ENCODE peak calls at places on chromosome 3, in eight cellular contexts. Z is AML-193; G is neuronal stem cell; H is RPMI7951; B is type B pancreatic cell; I is NCI-H510A; K is pulmonary artery endothelial cell; N is activated CD4-positive, alpha-beta T cell treated with anti-CD3 and anti-CD28 coated beads, Interleukin-2, amount 50 U/mL, for 48 hours. W is an unnamed sample.

GRCh38 chr3:63706321-63707085 is 54.0 kb downstream of the SNTN start:
- DNase-seq in N (no peak), H (peak; percentile 91), Z (no peak), K (no peak), G (no peak), I (no peak), B (no peak), W (no peak)

GRCh38 chr3:125048282-125048681 is 7.5 kb downstream of the HEG1 start:
- DNase-seq in H (no peak), Z (no peak), I (no peak), G (no peak), K (no peak), N (no peak), B (no peak), W (no peak)

GRCh38 chr3:12316253-12316652 is 27.4 kb downstream of the PPARG start:
- DNase-seq in G (no peak), K (no peak), B (no peak), H (no peak), N (no peak), Z (no peak), I (no peak), W (no peak)

GRCh38 chr3:145727416-145727930 is 433.5 kb downstream of the PLOD2 start:
- DNase-seq in H (no peak), N (no peak), G (no peak), K (no peak), Z (no peak), I (no peak), B (no peak), W (no peak)

GRCh38 chr3:132561003-132561402 is 36.1 kb upstream of the ACKR4 start:
- DNase-seq in H (no peak), Z (no peak), G (no peak), I (peak; percentile 43), B (no peak), K (no peak), N (no peak), W (no peak)

GRCh38 chr3:129490273-129490675 is 38.2 kb upstream of the RHO start:
- DNase-seq in Z (peak; percentile 92), B (peak; percentile 78), G (peak; percentile 54), H (peak; percentile 84), N (peak; percentile 58), K (peak; percentile 79), I (peak; percentile 26), W (peak; percentile 97)

GRCh38 chr3:133384331-133385027 is 15.4 kb upstream of the BFSP2 start:
- DNase-seq in Z (no peak), H (peak; percentile 42), K (no peak), N (peak; percentile 46), G (peak; percentile 67), I (peak; percentile 10), B (peak; percentile 78), W (no peak)

GRCh38 chr3:75610773-75611172 is 53.4 kb upstream of the FRG2C start:
- DNase-seq in I (no peak), K (no peak), N (no peak), B (no peak), G (no peak), H (no peak), Z (no peak), W (no peak)

GRCh38 chr3:182413061-182413460 is 380.2 kb upstream of the ATP11B start:
- DNase-seq in I (no peak), H (no peak), K (no peak), G (no peak), Z (no peak), N (no peak), B (no peak), W (no peak)

GRCh38 chr3:42507751-42508335 is 5.4 kb downstream of the VIPR1 start:
- DNase-seq in H (no peak), Z (peak; percentile 20), N (no peak), I (no peak), B (no peak), G (no peak), K (no peak), W (peak; percentile 24)

GRCh38 chr3:186946756-186947375 is 16.5 kb downstream of the ST6GAL1 start:
- DNase-seq in Z (no peak), I (no peak), N (no peak), K (no peak), G (no peak), H (no peak), B (no peak), W (no peak)

GRCh38 chr3:33181229-33181628 is 37.4 kb downstream of the SUSD5 start:
- DNase-seq in I (no peak), K (no peak), Z (no peak), B (no peak), G (no peak), N (no peak), H (no peak), W (no peak)

GRCh38 chr3:95319921-95320494 is 1257.1 kb downstream of the NSUN3 start:
- DNase-seq in H (no peak), N (no peak), K (no peak), G (no peak), I (no peak), Z (no peak), B (no peak), W (no peak)

GRCh38 chr3:139225551-139225950 is 118.3 kb upstream of the MRPS22 start:
- DNase-seq in K (no peak), H (peak; percentile 97), G (no peak), I (no peak), Z (no peak), B (no peak), N (no peak), W (no peak)

GRCh38 chr3:192444096-192444790 is 283.1 kb downstream of the FGF12 start:
- DNase-seq in Z (peak; percentile 51), B (peak; percentile 71), G (peak; percentile 64), I (peak; percentile 7), K (peak; percentile 36), N (peak; percentile 61), H (peak; percentile 51), W (no peak)

GRCh38 chr3:127915115-127915936 is at the start of gene KBTBD12:
- DNase-seq in H (no peak), Z (no peak), G (peak; percentile 9), I (no peak), N (no peak), B (no peak), K (no peak), W (no peak)

W was measured in CD14-positive monocyte.